ENCODE peak calls at places on chromosomes 16 and 17, in nine cellular contexts. R is Right ventricle myocardium inferior; A is lower leg skin; L is gastrocnemius medialis; N is KBM-7; H is GM12891; J is EL; S is activated naive CD4-positive, alpha-beta T cell treated with anti-CD3 and anti-CD28 coated beads, Interleukin-2, amount 50 U/mL, for 72 hours; C is nephron progenitor cell. V is an unnamed sample.

GRCh38 chr16:69402448-69402847 is 16.6 kb upstream of the TERF2 start:
- DNase-seq in R (no peak), A (no peak), L (no peak), N (peak; percentile 88), H (no peak), J (no peak), S (no peak), C (no peak), V (no peak)

GRCh38 chr17:28371245-28372202 is at the start of gene SARM1:
- DNase-seq in R (peak; percentile 94), A (peak; percentile 59), L (peak; percentile 46), N (no peak), H (peak; percentile 97), J (peak; percentile 96), S (peak; percentile 91), C (peak; percentile 98), V (peak; percentile 78)

GRCh38 chr17:66275651-66276050 is 26.8 kb upstream of the PRKCA start:
- DNase-seq in R (no peak), A (no peak), L (no peak), N (no peak), H (no peak), J (peak; percentile 99), S (peak; percentile 10), C (no peak), V (no peak)

GRCh38 chr16:680967-681745 is 946 bp downstream of the STUB1 start:
- DNase-seq in R (no peak), A (no peak), L (peak; percentile 48), N (peak; percentile 49), H (no peak), J (peak; percentile 48), S (no peak), C (no peak), V (no peak)

GRCh38 chr16:67470314-67470713 is 10.6 kb downstream of the ATP6V0D1 start:
- DNase-seq in R (peak; percentile 93), A (peak; percentile 64), L (peak; percentile 96), N (no peak), H (no peak), J (no peak), S (no peak), C (no peak), V (peak; percentile 87)

GRCh38 chr17:46195939-46196338 is 2.7 kb upstream of the KANSL1 start:
- DNase-seq in R (no peak), A (no peak), L (no peak), N (no peak), H (no peak), J (peak; percentile 55), S (no peak), C (no peak), V (no peak)

GRCh38 chr17:4232168-4232813 is 31.5 kb downstream of the ANKFY1 start:
- DNase-seq in R (no peak), A (no peak), L (peak; percentile 78), N (peak; percentile 12), H (no peak), J (peak; percentile 45), S (no peak), C (no peak), V (no peak)

GRCh38 chr17:28379814-28380571 is 8.5 kb downstream of the SARM1 start:
- DNase-seq in R (no peak), A (no peak), L (no peak), N (peak; percentile 9), H (no peak), J (peak; percentile 99), S (no peak), C (no peak), V (no peak)

GRCh38 chr16:12111223-12111622 is 134.7 kb downstream of the SNX29 start:
- DNase-seq in R (no peak), A (no peak), L (no peak), N (no peak), H (no peak), J (no peak), S (no peak), C (no peak), V (no peak)